ENCODE peak calls at places on chromosomes 16 and 17, in four cellular contexts. R is frontal cortex, L is GM03348, K is fibroblast of mammary gland. G is an unnamed sample.

GRCh38 chr17:16942141-16943031 is 29.5 kb downstream of the TNFRSF13B start:
- DNase-seq in K (no peak), L (no peak), R (no peak), G (no peak)

GRCh38 chr17:18141210-18141803 is 32.8 kb downstream of the MYO15A start:
- DNase-seq in R (peak; percentile 75), K (peak; percentile 66), L (peak; percentile 82), G (peak; percentile 52)

GRCh38 chr16:85563515-85564276 is 49.4 kb upstream of the GSE1 start:
- DNase-seq in R (no peak), L (no peak), K (peak; percentile 47), G (peak; percentile 34)

GRCh38 chr16:72862090-72862489 is 185.8 kb downstream of the ZFHX3 start:
- DNase-seq in L (no peak), K (no peak), R (no peak), G (no peak)

GRCh38 chr16:70646260-70647241 is at the start of gene IL34:
- DNase-seq in L (no peak), R (peak; percentile 58), K (peak; percentile 10), G (no peak)

GRCh38 chr17:4599505-4600281 is 15.4 kb downstream of the SMTNL2 start:
- DNase-seq in R (no peak), L (no peak), K (peak; percentile 30), G (no peak)

GRCh38 chr17:4074831-4075495 is 67.9 kb downstream of the ZZEF1 start:
- DNase-seq in R (peak; percentile 27), L (peak; percentile 54), K (peak; percentile 46), G (peak; percentile 36)

GRCh38 chr16:54817432-54817831 is 113.2 kb upstream of the IRX5 start:
- DNase-seq in L (peak; percentile 24), R (no peak), K (peak; percentile 25), G (peak; percentile 54)

GRCh38 chr16:14509675-14510132 is 120.4 kb downstream of the PARN start:
- DNase-seq in L (peak; percentile 43), K (peak; percentile 57), R (no peak), G (peak; percentile 54)

GRCh38 chr16:49458656-49459445 is 85.2 kb downstream of the C16orf78 start:
- DNase-seq in K (no peak), L (no peak), R (no peak), G (no peak)

GRCh38 chr16:61295311-61295710 is 740.9 kb downstream of the CDH8 start:
- DNase-seq in K (no peak), L (no peak), R (no peak), G (no peak)

GRCh38 chr17:8312726-8313600 is 2.9 kb downstream of the ARHGEF15 start:
- DNase-seq in L (no peak), K (no peak), R (no peak), G (no peak)

GRCh38 chr16:66658860-66659190 is 37.7 kb downstream of the CMTM4 start:
- DNase-seq in L (no peak), R (no peak), K (no peak), G (no peak)

GRCh38 chr16:81693047-81693446 is 86.0 kb upstream of the PLCG2 start:
- DNase-seq in L (peak; percentile 83), K (no peak), R (no peak), G (peak; percentile 82)

G was measured in AG10803.